ENCODE peak calls at places on chromosomes 16 and 17, in five cellular contexts. F is caudate nucleus; S is H7; C is kidney glomerular epithelial cell; D is activated CD4-positive, alpha-beta T cell treated with anti-CD3 and anti-CD28 coated beads for 48 hours. L is an unnamed sample.

GRCh38 chr17:64063766-64064224 is 43.4 kb upstream of the ICAM2 start:
- DNase-seq in F (no peak), D (peak), S (peak), C (no peak), L (peak)

GRCh38 chr16:15509051-15509592 is 74.7 kb downstream of the BMERB1 start:
- DNase-seq in D (no peak), S (peak), F (no peak), C (no peak), L (no peak)

GRCh38 chr16:88532434-88533241 is 37.6 kb upstream of the ZC3H18 start:
- DNase-seq in F (no peak), D (no peak), S (no peak), C (no peak), L (no peak)

GRCh38 chr17:27376637-27377547 is 79.4 kb upstream of the KSR1 start:
- DNase-seq in S (no peak), C (no peak), D (no peak), F (no peak), L (peak)

GRCh38 chr17:51079049-51079448 is 41.6 kb downstream of the SPAG9 start:
- DNase-seq in S (no peak), F (no peak), C (no peak), D (no peak), L (no peak)

GRCh38 chr16:495127-495748 is 32.3 kb upstream of the CAPN15 start:
- DNase-seq in F (no peak), S (peak), C (no peak), D (peak), L (peak)

GRCh38 chr17:80083136-80083661 is 18.2 kb upstream of the GAA start:
- DNase-seq in S (peak), F (no peak), C (no peak), D (no peak), L (no peak)

GRCh38 chr17:6374761-6375312 is 60.1 kb downstream of the AIPL1 start:
- DNase-seq in C (peak), F (peak), S (peak), D (peak), L (no peak)

GRCh38 chr17:41633498-41634197 is 9.3 kb upstream of the KRT17 start:
- DNase-seq in S (no peak), D (peak), F (no peak), C (no peak), L (no peak)

GRCh38 chr16:56408379-56409098 is 16.8 kb downstream of the AMFR start:
- DNase-seq in D (no peak), C (no peak), F (no peak), S (no peak), L (peak)

GRCh38 chr17:56217921-56218320 is 64.6 kb downstream of the ANKFN1 start:
- DNase-seq in C (no peak), F (no peak), S (no peak), D (no peak), L (no peak)

GRCh38 chr17:10197721-10198508 is 491 bp downstream of the GAS7 start:
- DNase-seq in F (no peak), S (peak), C (no peak), D (no peak), L (no peak)

GRCh38 chr16:86448306-86448705 is 62.0 kb upstream of the FOXF1 start:
- DNase-seq in F (no peak), S (no peak), C (no peak), D (no peak), L (no peak)

GRCh38 chr17:53390575-53390974 is 432.2 kb upstream of the KIF2B start:
- DNase-seq in C (no peak), D (no peak), F (no peak), S (no peak), L (no peak)

GRCh38 chr17:61201211-61201610 is 198.4 kb upstream of the TBX2 start:
- DNase-seq in D (no peak), S (no peak), C (peak), F (no peak), L (no peak)

GRCh38 chr17:491086-492014 is 138.7 kb upstream of the RPH3AL start:
- DNase-seq in D (peak), C (no peak), F (no peak), S (peak), L (no peak)

GRCh38 chr17:31744541-31744951 is 114.5 kb downstream of the COPRS start:
- DNase-seq in D (no peak), S (no peak), C (no peak), F (no peak), L (no peak)

GRCh38 chr16:35560637-35560984 is 2101.2 kb downstream of the TP53TG3F start:
- DNase-seq in S (no peak), D (no peak), F (no peak), C (no peak), L (no peak)

GRCh38 chr16:13063457-13063856 is 162.1 kb downstream of the SHISA9 start:
- DNase-seq in C (no peak), S (no peak), F (no peak), D (no peak), L (no peak)

GRCh38 chr16:10183606-10183959 is 1.4 kb upstream of the GRIN2A start:
- DNase-seq in D (no peak), F (no peak), S (peak), C (no peak), L (no peak)

GRCh38 chr16:69005641-69006355 is 99.7 kb upstream of the HAS3 start:
- DNase-seq in C (peak), D (no peak), F (no peak), S (no peak), L (no peak)

L was measured in HT-29.